ENCODE peak calls at places on chromosomes 2 and 18, in five cellular contexts. P is tibial nerve, B is right lobe of liver, X is esophagus squamous epithelium, L is Peyer's patch. J is an unnamed sample. For H3K27me3, the result is how much of the 10 kb centered on the place peaks cover.

GRCh38 chr2:37421686-37422085 is 77.3 kb downstream of the QPCT start:
- DNase-seq in P (no peak), X (no peak), L (no peak), B (no peak), J (no peak)

GRCh38 chr18:9403795-9404564 is 69.4 kb downstream of the TWSG1 start:
- DNase-seq in B (no peak), P (no peak), L (no peak), X (no peak), J (no peak)

GRCh38 chr2:219744698-219745097 is 117.3 kb downstream of the SLC4A3 start:
- DNase-seq in L (no peak), P (no peak), B (no peak), X (no peak), J (no peak)

GRCh38 chr18:8722946-8723477 is 17.7 kb downstream of the MTCL1 start:
- DNase-seq in B (no peak), L (no peak), P (no peak), X (no peak), J (no peak)

GRCh38 chr2:174023591-174024523 is 58.7 kb upstream of the SP3 start:
- DNase-seq in X (peak), L (no peak), B (no peak), P (peak), J (no peak)

GRCh38 chr2:33746401-33746800 is 147.3 kb upstream of the FAM98A start:
- DNase-seq in P (no peak), L (no peak), X (no peak), B (no peak), J (no peak)

GRCh38 chr18:8835556-8835955 is 130.2 kb downstream of the MTCL1 start:
- DNase-seq in P (no peak), B (peak), X (no peak), L (no peak), J (no peak)

GRCh38 chr18:24051256-24051947 is 36.8 kb downstream of the TTC39C start:
- DNase-seq in B (no peak), P (no peak), X (no peak), L (no peak), J (no peak)

GRCh38 chr2:69668598-69668997 is 25.1 kb upstream of the AAK1 start:
- DNase-seq in B (no peak), P (no peak), X (no peak), L (no peak), J (no peak)

GRCh38 chr18:67425724-67426123 is 90.8 kb downstream of the DSEL start:
- DNase-seq in B (no peak), X (no peak), L (no peak), P (no peak), J (no peak)

GRCh38 chr2:231991664-231992063 is 30.2 kb downstream of the DIS3L2 start:
- DNase-seq in L (no peak), B (no peak), X (no peak), P (no peak), J (no peak)

GRCh38 chr18:62001396-62001795 is 108.6 kb upstream of the RNF152 start:
- DNase-seq in P (no peak), B (no peak), X (no peak), L (no peak), J (no peak)

GRCh38 chr2:23916727-23917458 is 10.0 kb downstream of the ATAD2B start:
- DNase-seq in L (no peak), B (no peak), X (no peak), P (no peak), J (no peak)

GRCh38 chr2:176146101-176146500 is 5.2 kb upstream of the HOXD4 start:
- DNase-seq in X (no peak), P (no peak), B (no peak), L (no peak), J (no peak)
- H3K27me3 ChIP-seq in X (under half), P (half or more), B (under half), L (under half), J (under half)

GRCh38 chr2:144334551-144334950 is 185.4 kb downstream of the ZEB2 start:
- DNase-seq in L (no peak), P (no peak), X (no peak), B (no peak), J (no peak)

GRCh38 chr2:144330951-144331651 is 188.8 kb downstream of the ZEB2 start:
- DNase-seq in P (no peak), X (no peak), B (no peak), L (no peak), J (no peak)

GRCh38 chr2:144331652-144332355 is 188.1 kb downstream of the ZEB2 start:
- DNase-seq in X (no peak), B (no peak), P (peak), L (no peak), J (no peak)

GRCh38 chr2:144333144-144333555 is 186.8 kb downstream of the ZEB2 start:
- DNase-seq in L (no peak), X (no peak), B (no peak), P (no peak), J (no peak)

GRCh38 chr2:144332356-144333143 is 187.4 kb downstream of the ZEB2 start:
- DNase-seq in B (peak), X (peak), P (peak), L (peak), J (peak)
- TF ChIP-seq POLR2A in B (peak), X (peak), P (peak), L (peak), J (no peak)

GRCh38 chr2:229176136-229176535 is 95.0 kb downstream of the PID1 start:
- DNase-seq in X (no peak), P (no peak), L (no peak), B (no peak), J (no peak)

GRCh38 chr2:229170171-229170570 is 100.9 kb downstream of the PID1 start:
- DNase-seq in P (no peak), B (no peak), L (no peak), X (no peak), J (no peak)

GRCh38 chr2:229174794-229175529 is 96.1 kb downstream of the PID1 start:
- DNase-seq in L (no peak), P (no peak), B (no peak), X (no peak), J (no peak)

GRCh38 chr2:229170907-229171306 is 100.2 kb downstream of the PID1 start:
- DNase-seq in B (no peak), X (no peak), P (no peak), L (no peak), J (no peak)

GRCh38 chr2:229173810-229174359 is 97.2 kb downstream of the PID1 start:
- DNase-seq in B (no peak), P (no peak), X (no peak), L (no peak), J (no peak)
- H3K27me3 ChIP-seq in B (under half), P (under half), X (under half), L (under half), J (under half)

DNA sequence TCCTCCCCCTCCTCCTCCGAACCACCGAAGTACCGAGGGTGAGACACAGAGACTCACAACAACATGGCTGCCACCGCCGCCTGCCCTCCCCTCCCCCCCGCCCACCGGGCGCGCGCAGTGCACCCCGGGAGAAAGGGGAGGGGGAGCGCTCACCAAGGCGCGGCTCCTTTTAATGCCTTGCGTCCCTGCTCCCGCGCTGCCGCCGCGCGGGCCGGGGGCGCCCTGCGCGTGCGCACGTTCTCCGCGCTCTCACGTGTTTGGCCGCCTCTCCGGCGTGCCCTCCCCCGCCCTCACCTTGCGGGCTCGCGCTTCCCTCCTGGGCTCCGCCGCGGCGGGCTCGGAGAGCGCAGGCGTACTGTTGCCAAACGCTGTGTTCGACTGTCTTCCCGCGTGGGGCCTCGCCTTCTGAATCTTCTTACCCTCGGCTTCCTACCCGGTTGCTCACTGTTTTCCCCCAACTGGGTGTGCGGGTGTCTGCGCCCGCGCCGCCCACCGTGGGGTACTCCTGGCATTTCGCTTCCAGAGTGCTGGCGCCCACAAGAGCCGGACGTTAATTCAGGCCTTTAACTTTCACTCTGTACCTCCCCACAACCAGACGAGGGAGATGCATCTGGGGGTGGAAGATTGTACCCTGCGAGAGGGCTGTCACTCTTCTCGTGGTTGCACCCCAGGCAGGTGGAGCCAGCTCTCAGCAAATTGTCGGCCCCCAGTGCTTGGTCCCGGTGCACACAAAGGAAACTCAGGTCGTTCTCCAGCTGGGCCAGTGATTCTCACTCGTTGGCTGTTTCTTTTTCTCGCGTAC is at the start of gene PUM2:
- DNase-seq in B (peak), X (peak), P (peak), L (peak), J (no peak)
- TF ChIP-seq POLR2A in B (peak), X (peak), P (peak), L (peak), J (peak)